ENCODE peak calls at places on chromosomes 6 and 20, in ten cellular contexts. One of them, this sample, is unnamed.

GRCh38 chr20:5652626-5653573 is 97.3 kb upstream of the SHLD1 start:
- DNase-seq in glutamatergic neuron: no peak
- DNase-seq in activated naive CD4-positive, alpha-beta T cell treated with anti-CD3 and anti-CD28 coated beads for 36 hours: no peak
- DNase-seq in amniotic epithelial cell: peak
- DNase-seq in naive thymus-derived CD8-positive, alpha-beta T cell: no peak
- DNase-seq in lower leg skin: no peak
- DNase-seq in omental fat pad: no peak
- DNase-seq in tibial artery: no peak
- DNase-seq in OCI-M1: no peak
- DNase-seq in transverse colon: no peak
- DNase-seq in this sample: no peak

GRCh38 chr6:125346143-125346925 is 44.6 kb upstream of the HDDC2 start:
- DNase-seq in activated naive CD4-positive, alpha-beta T cell treated with anti-CD3 and anti-CD28 coated beads for 36 hours: peak
- DNase-seq in omental fat pad: no peak
- DNase-seq in naive thymus-derived CD8-positive, alpha-beta T cell: no peak
- DNase-seq in transverse colon: peak
- DNase-seq in OCI-M1: no peak
- DNase-seq in lower leg skin: no peak
- DNase-seq in glutamatergic neuron: peak
- DNase-seq in tibial artery: no peak
- DNase-seq in amniotic epithelial cell: no peak
- DNase-seq in this sample: no peak

GRCh38 chr20:1310087-1310486 is 18.9 kb downstream of the SDCBP2 start:
- DNase-seq in amniotic epithelial cell: no peak
- DNase-seq in glutamatergic neuron: no peak
- DNase-seq in tibial artery: no peak
- DNase-seq in transverse colon: no peak
- DNase-seq in lower leg skin: no peak
- DNase-seq in activated naive CD4-positive, alpha-beta T cell treated with anti-CD3 and anti-CD28 coated beads for 36 hours: no peak
- DNase-seq in omental fat pad: no peak
- DNase-seq in naive thymus-derived CD8-positive, alpha-beta T cell: peak
- DNase-seq in OCI-M1: no peak
- DNase-seq in this sample: no peak

GRCh38 chr6:16758163-16758975 is 2.9 kb downstream of the ATXN1 start:
- DNase-seq in lower leg skin: no peak
- DNase-seq in naive thymus-derived CD8-positive, alpha-beta T cell: peak
- DNase-seq in activated naive CD4-positive, alpha-beta T cell treated with anti-CD3 and anti-CD28 coated beads for 36 hours: no peak
- DNase-seq in tibial artery: no peak
- DNase-seq in amniotic epithelial cell: peak
- DNase-seq in omental fat pad: no peak
- DNase-seq in OCI-M1: no peak
- DNase-seq in glutamatergic neuron: no peak
- DNase-seq in transverse colon: no peak
- DNase-seq in this sample: no peak

GRCh38 chr20:16194961-16195360 is 378.3 kb downstream of the KIF16B start:
- DNase-seq in lower leg skin: no peak
- DNase-seq in naive thymus-derived CD8-positive, alpha-beta T cell: no peak
- DNase-seq in activated naive CD4-positive, alpha-beta T cell treated with anti-CD3 and anti-CD28 coated beads for 36 hours: no peak
- DNase-seq in OCI-M1: no peak
- DNase-seq in amniotic epithelial cell: no peak
- DNase-seq in tibial artery: no peak
- DNase-seq in glutamatergic neuron: no peak
- DNase-seq in omental fat pad: no peak
- DNase-seq in transverse colon: no peak
- DNase-seq in this sample: no peak

GRCh38 chr6:42451146-42451594 is 556 bp downstream of the TRERF1 start:
- DNase-seq in naive thymus-derived CD8-positive, alpha-beta T cell: no peak
- DNase-seq in transverse colon: no peak
- DNase-seq in omental fat pad: no peak
- DNase-seq in amniotic epithelial cell: peak
- DNase-seq in lower leg skin: no peak
- DNase-seq in activated naive CD4-positive, alpha-beta T cell treated with anti-CD3 and anti-CD28 coated beads for 36 hours: no peak
- DNase-seq in OCI-M1: no peak
- DNase-seq in tibial artery: no peak
- DNase-seq in glutamatergic neuron: no peak
- DNase-seq in this sample: no peak

GRCh38 chr6:156045416-156045815 is 589.8 kb upstream of the NOX3 start:
- DNase-seq in OCI-M1: no peak
- DNase-seq in tibial artery: no peak
- DNase-seq in amniotic epithelial cell: no peak
- DNase-seq in activated naive CD4-positive, alpha-beta T cell treated with anti-CD3 and anti-CD28 coated beads for 36 hours: no peak
- DNase-seq in naive thymus-derived CD8-positive, alpha-beta T cell: no peak
- DNase-seq in lower leg skin: no peak
- DNase-seq in glutamatergic neuron: no peak
- DNase-seq in omental fat pad: no peak
- DNase-seq in transverse colon: no peak
- DNase-seq in this sample: no peak

GRCh38 chr20:59823030-59823423 is 110.4 kb downstream of the SYCP2 start:
- DNase-seq in OCI-M1: no peak
- DNase-seq in naive thymus-derived CD8-positive, alpha-beta T cell: no peak
- DNase-seq in tibial artery: no peak
- DNase-seq in activated naive CD4-positive, alpha-beta T cell treated with anti-CD3 and anti-CD28 coated beads for 36 hours: no peak
- DNase-seq in omental fat pad: no peak
- DNase-seq in amniotic epithelial cell: no peak
- DNase-seq in transverse colon: no peak
- DNase-seq in glutamatergic neuron: no peak
- DNase-seq in lower leg skin: peak
- DNase-seq in this sample: no peak

GRCh38 chr20:63344616-63345327 is 16.4 kb downstream of the CHRNA4 start:
- DNase-seq in transverse colon: no peak
- DNase-seq in omental fat pad: no peak
- DNase-seq in naive thymus-derived CD8-positive, alpha-beta T cell: no peak
- DNase-seq in tibial artery: no peak
- DNase-seq in lower leg skin: no peak
- DNase-seq in amniotic epithelial cell: no peak
- DNase-seq in glutamatergic neuron: peak
- DNase-seq in OCI-M1: no peak
- DNase-seq in activated naive CD4-positive, alpha-beta T cell treated with anti-CD3 and anti-CD28 coated beads for 36 hours: no peak
- DNase-seq in this sample: no peak

GRCh38 chr6:33843086-33843695 is 39.4 kb upstream of the MLN start:
- DNase-seq in OCI-M1: no peak
- DNase-seq in activated naive CD4-positive, alpha-beta T cell treated with anti-CD3 and anti-CD28 coated beads for 36 hours: no peak
- DNase-seq in lower leg skin: no peak
- DNase-seq in tibial artery: no peak
- DNase-seq in omental fat pad: no peak
- DNase-seq in transverse colon: no peak
- DNase-seq in glutamatergic neuron: no peak
- DNase-seq in amniotic epithelial cell: peak
- DNase-seq in naive thymus-derived CD8-positive, alpha-beta T cell: no peak
- DNase-seq in this sample: no peak

GRCh38 chr6:137105375-137105774 is 60.6 kb upstream of the IL20RA start:
- DNase-seq in omental fat pad: no peak
- DNase-seq in tibial artery: no peak
- DNase-seq in naive thymus-derived CD8-positive, alpha-beta T cell: no peak
- DNase-seq in OCI-M1: no peak
- DNase-seq in amniotic epithelial cell: no peak
- DNase-seq in transverse colon: no peak
- DNase-seq in activated naive CD4-positive, alpha-beta T cell treated with anti-CD3 and anti-CD28 coated beads for 36 hours: no peak
- DNase-seq in glutamatergic neuron: no peak
- DNase-seq in lower leg skin: peak
- DNase-seq in this sample: no peak

GRCh38 chr6:34528996-34529664 is 27.0 kb downstream of the SPDEF start:
- DNase-seq in OCI-M1: no peak
- DNase-seq in lower leg skin: no peak
- DNase-seq in activated naive CD4-positive, alpha-beta T cell treated with anti-CD3 and anti-CD28 coated beads for 36 hours: no peak
- DNase-seq in tibial artery: no peak
- DNase-seq in omental fat pad: no peak
- DNase-seq in naive thymus-derived CD8-positive, alpha-beta T cell: peak
- DNase-seq in amniotic epithelial cell: no peak
- DNase-seq in transverse colon: no peak
- DNase-seq in glutamatergic neuron: no peak
- DNase-seq in this sample: no peak

GRCh38 chr6:52074155-52074554 is 13.3 kb downstream of the PKHD1 start:
- DNase-seq in omental fat pad: no peak
- DNase-seq in glutamatergic neuron: no peak
- DNase-seq in transverse colon: no peak
- DNase-seq in amniotic epithelial cell: no peak
- DNase-seq in tibial artery: no peak
- DNase-seq in lower leg skin: no peak
- DNase-seq in naive thymus-derived CD8-positive, alpha-beta T cell: no peak
- DNase-seq in OCI-M1: no peak
- DNase-seq in activated naive CD4-positive, alpha-beta T cell treated with anti-CD3 and anti-CD28 coated beads for 36 hours: no peak
- DNase-seq in this sample: no peak

GRCh38 chr6:125423047-125423446 is 121.3 kb upstream of the HDDC2 start:
- DNase-seq in activated naive CD4-positive, alpha-beta T cell treated with anti-CD3 and anti-CD28 coated beads for 36 hours: no peak
- DNase-seq in omental fat pad: no peak
- DNase-seq in lower leg skin: no peak
- DNase-seq in naive thymus-derived CD8-positive, alpha-beta T cell: no peak
- DNase-seq in tibial artery: no peak
- DNase-seq in transverse colon: no peak
- DNase-seq in OCI-M1: no peak
- DNase-seq in glutamatergic neuron: no peak
- DNase-seq in amniotic epithelial cell: no peak
- DNase-seq in this sample: no peak

GRCh38 chr6:136092897-136093296 is 157.2 kb downstream of the MTFR2 start:
- DNase-seq in tibial artery: no peak
- DNase-seq in amniotic epithelial cell: no peak
- DNase-seq in lower leg skin: no peak
- DNase-seq in OCI-M1: no peak
- DNase-seq in omental fat pad: no peak
- DNase-seq in naive thymus-derived CD8-positive, alpha-beta T cell: no peak
- DNase-seq in transverse colon: no peak
- DNase-seq in glutamatergic neuron: no peak
- DNase-seq in activated naive CD4-positive, alpha-beta T cell treated with anti-CD3 and anti-CD28 coated beads for 36 hours: no peak
- DNase-seq in this sample: no peak

GRCh38 chr6:44221291-44221960 is 2.0 kb upstream of the SLC29A1 start:
- DNase-seq in amniotic epithelial cell: peak
- DNase-seq in transverse colon: peak
- DNase-seq in naive thymus-derived CD8-positive, alpha-beta T cell: peak
- DNase-seq in omental fat pad: peak
- DNase-seq in activated naive CD4-positive, alpha-beta T cell treated with anti-CD3 and anti-CD28 coated beads for 36 hours: peak
- DNase-seq in lower leg skin: peak
- DNase-seq in tibial artery: peak
- DNase-seq in OCI-M1: peak
- DNase-seq in glutamatergic neuron: peak
- DNase-seq in this sample: peak